ENCODE peak calls at places on chromosome 2, in four cellular contexts. G, I, H and K are unnamed samples. For H3K4me1, the result is how much of the 10 kb centered on the place peaks cover.

GRCh38 chr2:132489150-132489549 is 72.5 kb downstream of the GPR39 start:
- DNase-seq in H (no peak), G (no peak), I (peak), K (no peak)

GRCh38 chr2:16665746-16666452 is at the start of gene CYRIA:
- DNase-seq in H (no peak), I (peak), G (no peak), K (no peak)

GRCh38 chr2:181364492-181365175 is 92.6 kb upstream of the ITGA4 start:
- DNase-seq in G (no peak), H (no peak), I (no peak), K (no peak)

GRCh38 chr2:177338177-177338721 is 54.3 kb upstream of the AGPS start:
- DNase-seq in I (no peak), G (peak), H (no peak), K (no peak)

GRCh38 chr2:203553784-203554183 is 18.7 kb upstream of the RAPH1 start:
- DNase-seq in H (no peak), G (no peak), I (no peak), K (no peak)

GRCh38 chr2:188495990-188496431 is 204.3 kb downstream of the GULP1 start:
- DNase-seq in H (no peak), G (peak), I (peak), K (no peak)

GRCh38 chr2:132691556-132691955 is 21.6 kb upstream of the LYPD1 start:
- DNase-seq in H (no peak), G (no peak), I (no peak), K (no peak)

GRCh38 chr2:239368906-239369584 is 31.8 kb downstream of the HDAC4 start:
- DNase-seq in H (no peak), G (no peak), I (no peak), K (no peak)

GRCh38 chr2:140526575-140526974 is 1604.2 kb downstream of the LRP1B start:
- DNase-seq in H (no peak), G (peak), I (no peak), K (no peak)

GRCh38 chr2:237876518-237876917 is 17.1 kb downstream of the RAMP1 start:
- DNase-seq in I (no peak), H (no peak), G (no peak), K (no peak)

GRCh38 chr2:37551783-37552182 is 119.7 kb downstream of the CDC42EP3 start:
- DNase-seq in G (no peak), H (no peak), I (no peak), K (no peak)

GRCh38 chr2:157971702-157972101 is 95.6 kb upstream of the ACVR1 start:
- DNase-seq in G (no peak), H (no peak), I (no peak), K (peak)

GRCh38 chr2:180203972-180204371 is 196.9 kb upstream of the CWC22 start:
- DNase-seq in I (no peak), G (no peak), H (no peak), K (no peak)

GRCh38 chr2:195445639-195446038 is 211.4 kb upstream of the SLC39A10 start:
- DNase-seq in I (no peak), H (no peak), G (no peak), K (no peak)

GRCh38 chr2:63698825-63699548 is 110.2 kb downstream of the MDH1 start:
- DNase-seq in H (no peak), G (peak), I (peak), K (peak)

GRCh38 chr2:71923887-71924533 is 223.7 kb downstream of the CYP26B1 start:
- DNase-seq in H (peak), G (peak), I (peak), K (peak)

GRCh38 chr2:117835990-117836760 is 21.7 kb downstream of the DDX18 start:
- DNase-seq in H (no peak), I (peak), G (no peak), K (peak)

GRCh38 chr2:238942080-238942761 is 94.3 kb downstream of the TWIST2 start:
- DNase-seq in G (no peak), I (no peak), H (no peak), K (no peak)

GRCh38 chr2:220445429-220446105 is 818.1 kb downstream of the SLC4A3 start:
- DNase-seq in I (no peak), G (no peak), H (no peak), K (no peak)

GRCh38 chr2:186884585-186884984 is 35.6 kb upstream of the ZSWIM2 start:
- DNase-seq in H (no peak), G (no peak), I (peak), K (no peak)

GRCh38 chr2:230326453-230327417 is at the start of gene SP140L:
- DNase-seq in H (peak), I (peak), G (peak), K (no peak)

GRCh38 chr2:38810488-38810887 is 32.5 kb downstream of the GEMIN6 start:
- DNase-seq in H (no peak), G (no peak), I (no peak), K (no peak)

GRCh38 chr2:108182489-108182888 is 57.3 kb upstream of the SULT1C3 start:
- DNase-seq in I (peak), H (no peak), G (peak), K (peak)

GRCh38 chr2:190698895-190699294 is 50.0 kb downstream of the NAB1 start:
- DNase-seq in H (no peak), G (no peak), I (peak), K (no peak)

GRCh38 chr2:169840747-169841142 is 13.5 kb downstream of the UBR3 start:
- DNase-seq in G (no peak), H (no peak), I (no peak), K (no peak)

GRCh38 chr2:240024766-240025165 is 376 bp downstream of the NDUFA10 start:
- DNase-seq in I (peak), H (no peak), G (no peak), K (no peak)

GRCh38 chr2:62156861-62157496 is 38.9 kb upstream of the B3GNT2 start:
- DNase-seq in I (no peak), G (no peak), H (no peak), K (no peak)

GRCh38 chr2:42933824-42934254 is 141.5 kb upstream of the HAAO start:
- DNase-seq in G (no peak), H (no peak), I (no peak), K (no peak)

GRCh38 chr2:74491671-74492544 is 7.5 kb downstream of the LBX2 start:
- DNase-seq in G (no peak), H (no peak), I (no peak), K (no peak)

GRCh38 chr2:21367421-21367820 is 243.7 kb downstream of the TDRD15 start:
- DNase-seq in G (no peak), H (no peak), I (no peak), K (peak)

GRCh38 chr2:85843543-85843942 is 45.2 kb downstream of the ST3GAL5 start:
- DNase-seq in I (peak), H (no peak), G (no peak), K (peak)
- TF ChIP-seq ZNF274 in I (no peak), H (no peak), G (no peak), K (no peak)

GRCh38 chr2:99389371-99389770 is 52.2 kb downstream of the EIF5B start:
- DNase-seq in H (no peak), G (no peak), I (no peak), K (no peak)
- H3K4me1 ChIP-seq in H (under half), G (under half), I (under half), K (under half)

GRCh38 chr2:161414385-161415040 is 1.6 kb upstream of the TBR1 start:
- DNase-seq in G (no peak), H (no peak), I (peak), K (peak)

GRCh38 chr2:161416294-161416632 is at the start of gene TBR1:
- DNase-seq in G (no peak), H (no peak), I (no peak), K (no peak)

GRCh38 chr2:161415041-161415440 is 1.1 kb upstream of the TBR1 start:
- DNase-seq in I (no peak), G (no peak), H (no peak), K (no peak)

GRCh38 chr2:161416633-161417427 is 733 bp downstream of the TBR1 start:
- DNase-seq in H (no peak), I (no peak), G (no peak), K (no peak)

GRCh38 chr2:161415467-161416293 is 417 bp upstream of the TBR1 start:
- DNase-seq in G (no peak), I (peak), H (no peak), K (no peak)
- H3K4me3 ChIP-seq in G (no peak), I (no peak), H (peak), K (no peak)

GRCh38 chr2:223941579-223942277 is 3.4 kb downstream of the WDFY1 start:
- DNase-seq in H (peak), I (no peak), G (no peak), K (no peak)
- TF ChIP-seq ZNF274 in H (no peak), I (no peak), G (no peak), K (no peak)

DNA sequence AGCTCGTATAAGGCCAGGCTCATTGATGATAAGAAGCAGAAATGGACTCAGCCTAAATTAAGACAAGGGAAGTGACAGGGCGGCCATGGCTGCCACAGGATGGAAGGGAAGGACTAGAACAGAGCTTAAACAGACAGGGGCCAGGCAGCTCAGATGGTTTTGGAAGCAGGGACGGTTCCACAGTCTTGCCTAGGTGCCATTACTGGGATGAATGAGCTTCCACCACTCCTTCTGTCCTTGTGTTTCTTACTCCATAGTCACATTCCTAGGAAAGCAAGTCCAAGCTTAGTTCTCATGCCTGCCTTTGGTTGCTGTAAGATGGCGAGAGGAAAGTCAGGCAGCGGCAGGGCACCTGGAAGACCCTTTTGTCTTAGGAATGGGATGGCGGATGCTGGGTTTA is 11.9 kb downstream of the GNLY start:
- DNase-seq in I (no peak), H (no peak), G (no peak), K (no peak)
- H3K4me1 ChIP-seq in I (under half), H (under half), G (under half), K (under half)

DNA sequence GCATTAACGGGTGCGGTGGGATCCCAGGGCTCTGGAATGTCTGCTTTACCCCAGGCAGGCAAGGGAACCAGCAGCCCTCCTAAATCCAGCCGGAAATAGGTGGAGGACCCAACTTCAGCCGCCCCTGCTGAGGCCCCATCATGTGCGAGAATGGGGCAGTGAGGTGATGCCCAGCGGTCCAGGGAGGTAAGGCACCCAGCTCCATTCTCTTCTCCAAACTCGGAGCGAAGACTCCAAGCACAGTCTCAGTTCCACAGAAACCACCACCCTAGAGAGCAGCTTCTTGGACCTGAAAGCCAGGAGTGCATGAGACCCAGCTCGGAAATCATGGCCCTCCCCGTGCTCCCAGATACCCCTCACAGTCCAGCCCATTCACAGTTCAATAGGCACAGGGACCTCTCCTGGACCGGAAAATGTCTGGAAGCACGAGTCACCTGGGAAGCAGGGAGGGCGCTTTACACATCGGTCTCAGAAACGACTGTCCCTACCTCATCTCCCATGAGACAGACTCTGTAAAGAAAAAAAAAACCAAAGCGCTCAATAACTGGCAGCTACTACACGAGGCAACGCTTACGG is 2.1 kb downstream of the SDC1 start:
- DNase-seq in H (no peak), I (no peak), G (no peak), K (no peak)
- H3K4me3 ChIP-seq in H (peak), I (no peak), G (peak), K (no peak)